ENCODE peak calls at places on chromosomes 13 and 19, in six cellular contexts. F is uterus, M is ascending aorta, J is cardiac muscle cell, W is mucosa of descending colon, U is astrocyte of the spinal cord. P is an unnamed sample.

GRCh38 chr19:30791116-30791515 is 418.9 kb downstream of the ZNF536 start:
- DNase-seq in F (peak), M (no peak), J (no peak), W (no peak), U (no peak), P (no peak)

GRCh38 chr13:99898421-99898820 is 73.1 kb downstream of the ZIC5 start:
- DNase-seq in F (no peak), M (no peak), J (no peak), W (no peak), U (no peak), P (no peak)

GRCh38 chr13:21998279-21998678 is 327.4 kb downstream of the FGF9 start:
- DNase-seq in F (no peak), M (no peak), J (no peak), W (no peak), U (no peak), P (no peak)

GRCh38 chr19:35240322-35240721 is 8.5 kb upstream of the LSR start:
- DNase-seq in F (no peak), M (no peak), J (no peak), W (no peak), U (no peak), P (no peak)

GRCh38 chr19:4575267-4575793 is 15.8 kb upstream of the SEMA6B start:
- DNase-seq in F (peak), M (peak), J (peak), W (no peak), U (peak), P (peak)

GRCh38 chr19:4660181-4660791 is 9.9 kb downstream of the MYDGF start:
- DNase-seq in F (no peak), M (no peak), J (no peak), W (peak), U (no peak), P (no peak)

GRCh38 chr19:17488593-17489391 is 18.5 kb downstream of the SLC27A1 start:
- DNase-seq in F (peak), M (no peak), J (peak), W (peak), U (no peak), P (no peak)

GRCh38 chr19:7801020-7801570 is 28.9 kb upstream of the EVI5L start:
- DNase-seq in F (no peak), M (no peak), J (no peak), W (no peak), U (no peak), P (no peak)

GRCh38 chr13:100433475-100433874 is 155.1 kb downstream of the GGACT start:
- DNase-seq in F (no peak), M (no peak), J (no peak), W (no peak), U (no peak), P (no peak)

GRCh38 chr13:101018720-101019119 is 344.1 kb upstream of the TMTC4 start:
- DNase-seq in F (no peak), M (no peak), J (no peak), W (no peak), U (peak), P (no peak)

GRCh38 chr19:37920591-37921450 is 13.8 kb downstream of the SIPA1L3 start:
- DNase-seq in F (no peak), M (no peak), J (no peak), W (no peak), U (no peak), P (no peak)

GRCh38 chr19:7191946-7192691 is 102.1 kb downstream of the INSR start:
- DNase-seq in F (no peak), M (no peak), J (no peak), W (no peak), U (no peak), P (peak)

GRCh38 chr13:37414667-37415066 is 183.9 kb downstream of the POSTN start:
- DNase-seq in F (no peak), M (no peak), J (no peak), W (no peak), U (no peak), P (no peak)

GRCh38 chr19:55648657-55649578 is 906 bp downstream of the CCDC106 start:
- DNase-seq in F (no peak), M (no peak), J (no peak), W (no peak), U (no peak), P (no peak)
- H3K4me3 ChIP-seq in F (peak), M (peak), J (peak), W (no peak), U (peak), P (peak)

GRCh38 chr13:66994498-66995365 is 235.4 kb downstream of the PCDH9 start:
- DNase-seq in F (no peak), M (no peak), J (no peak), W (no peak), U (no peak), P (no peak)
- TF ChIP-seq CTCF in F (no peak), M (no peak), J (no peak), W (no peak), U (no peak), P (no peak)

DNA sequence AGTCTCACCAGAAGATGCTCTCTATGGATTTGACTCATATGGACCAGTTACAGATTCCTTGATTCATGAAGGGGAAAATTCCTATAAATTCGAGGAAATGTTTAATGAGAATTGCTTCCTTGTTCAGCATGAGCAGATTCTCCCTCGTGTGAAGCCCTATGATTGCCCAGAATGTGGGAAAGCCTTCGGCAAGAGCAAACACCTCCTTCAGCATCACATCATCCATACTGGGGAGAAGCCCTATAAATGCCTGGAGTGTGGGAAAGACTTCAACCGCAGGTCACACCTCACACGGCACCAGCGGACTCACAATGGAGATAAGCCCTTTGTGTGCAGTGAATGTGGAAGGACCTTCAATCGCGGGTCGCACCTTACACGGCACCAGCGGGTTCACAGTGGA is 10.7 kb downstream of the ZNF460 start:
- DNase-seq in F (no peak), M (no peak), J (no peak), W (no peak), U (no peak), P (no peak)
- H3K4me3 ChIP-seq in F (no peak), M (no peak), J (no peak), W (no peak), U (no peak), P (no peak)

GRCh38 chr19:49064768-49065611 is at the start of gene NTF4:
- DNase-seq in F (no peak), M (no peak), J (peak), W (peak), U (no peak), P (no peak)
- TF ChIP-seq CTCF in F (no peak), M (no peak), J (no peak), W (no peak), U (no peak), P (no peak)

P was measured in HFF-Myc.